ENCODE peak calls at places on chromosomes 3 and 15, in ten cellular contexts. M, N, C, E, Y, X, Z, G, O and R are unnamed samples.

GRCh38 chr15:43249699-43250203 is 17.0 kb downstream of the TGM5 start:
- DNase-seq in M (peak; percentile 75), N (no peak), C (peak; percentile 28), E (peak; percentile 78), Y (no peak), X (peak; percentile 97), Z (peak; percentile 90), G (no peak), O (no peak), R (no peak)

GRCh38 chr3:111859061-111859973 is at the start of gene PHLDB2:
- DNase-seq in M (peak; percentile 87), N (no peak), C (peak; percentile 90), E (peak; percentile 71), Y (peak; percentile 84), X (peak; percentile 85), Z (peak; percentile 96), G (no peak), O (peak; percentile 66), R (no peak)

GRCh38 chr3:127940116-127940515 is 25.1 kb downstream of the KBTBD12 start:
- DNase-seq in M (no peak), N (no peak), C (no peak), E (no peak), Y (no peak), X (no peak), Z (no peak), G (no peak), O (no peak), R (no peak)

GRCh38 chr3:52532517-52532837 is 1.2 kb downstream of the NT5DC2 start:
- DNase-seq in M (peak; percentile 77), N (no peak), C (no peak), E (no peak), Y (peak; percentile 50), X (peak; percentile 62), Z (peak; percentile 73), G (no peak), O (no peak), R (no peak)

GRCh38 chr3:186644683-186645082 is 4.5 kb downstream of the FETUB start:
- DNase-seq in M (no peak), N (no peak), C (no peak), E (no peak), Y (no peak), X (no peak), Z (no peak), G (no peak), O (no peak), R (no peak)

GRCh38 chr15:99909914-99910313 is 176.7 kb upstream of the LYSMD4 start:
- DNase-seq in M (peak; percentile 15), N (no peak), C (peak; percentile 61), E (no peak), Y (no peak), X (no peak), Z (no peak), G (no peak), O (no peak), R (no peak)

GRCh38 chr3:66138336-66139234 is 82.2 kb upstream of the SLC25A26 start:
- DNase-seq in M (peak; percentile 81), N (peak; percentile 71), C (peak; percentile 69), E (peak; percentile 34), Y (peak; percentile 27), X (peak; percentile 56), Z (peak; percentile 83), G (no peak), O (peak; percentile 20), R (peak; percentile 51)

GRCh38 chr3:8001712-8002111 is 499.9 kb upstream of the LMCD1 start:
- DNase-seq in M (no peak), N (no peak), C (no peak), E (no peak), Y (no peak), X (peak; percentile 8), Z (peak; percentile 24), G (no peak), O (no peak), R (no peak)

GRCh38 chr15:73341886-73342600 is 26.7 kb downstream of the HCN4 start:
- DNase-seq in M (peak; percentile 31), N (no peak), C (no peak), E (no peak), Y (no peak), X (peak; percentile 9), Z (no peak), G (no peak), O (no peak), R (no peak)

GRCh38 chr3:123349201-123349535 is 99.7 kb downstream of the ADCY5 start:
- DNase-seq in M (no peak), N (no peak), C (no peak), E (no peak), Y (no peak), X (no peak), Z (no peak), G (no peak), O (no peak), R (no peak)

GRCh38 chr3:37967252-37967881 is 23.2 kb upstream of the VILL start:
- DNase-seq in M (peak; percentile 83), N (peak; percentile 58), C (peak; percentile 83), E (peak; percentile 27), Y (peak; percentile 65), X (peak; percentile 48), Z (peak; percentile 77), G (no peak), O (no peak), R (peak; percentile 49)

GRCh38 chr3:27279153-27279552 is 90.0 kb downstream of the NEK10 start:
- DNase-seq in M (peak; percentile 41), N (peak; percentile 37), C (peak; percentile 4), E (peak; percentile 4), Y (no peak), X (peak; percentile 4), Z (peak; percentile 56), G (no peak), O (no peak), R (peak; percentile 17)

GRCh38 chr3:12644297-12644937 is 19.5 kb downstream of the RAF1 start:
- DNase-seq in M (peak; percentile 79), N (no peak), C (no peak), E (no peak), Y (no peak), X (peak; percentile 92), Z (peak; percentile 71), G (no peak), O (no peak), R (no peak)

GRCh38 chr3:68876112-68876713 is 56.1 kb downstream of the TAFA4 start:
- DNase-seq in M (peak; percentile 82), N (peak; percentile 63), C (peak; percentile 11), E (peak; percentile 37), Y (peak; percentile 13), X (peak; percentile 50), Z (peak; percentile 77), G (no peak), O (peak; percentile 35), R (peak; percentile 61)

GRCh38 chr3:153903430-153903829 is 217.8 kb upstream of the ARHGEF26 start:
- DNase-seq in M (no peak), N (no peak), C (no peak), E (no peak), Y (no peak), X (no peak), Z (no peak), G (no peak), O (no peak), R (no peak)

GRCh38 chr15:57792729-57793449 is 86.4 kb downstream of the POLR2M start:
- DNase-seq in M (no peak), N (no peak), C (no peak), E (no peak), Y (no peak), X (no peak), Z (no peak), G (no peak), O (no peak), R (no peak)

GRCh38 chr3:170228093-170228766 is 6.0 kb downstream of the PRKCI start:
- DNase-seq in M (peak; percentile 37), N (no peak), C (no peak), E (no peak), Y (no peak), X (peak; percentile 49), Z (peak; percentile 14), G (no peak), O (no peak), R (no peak)

GRCh38 chr15:39680868-39681267 is 100.0 kb downstream of the THBS1 start:
- DNase-seq in M (peak; percentile 75), N (no peak), C (no peak), E (no peak), Y (no peak), X (peak; percentile 81), Z (peak; percentile 87), G (no peak), O (no peak), R (no peak)

GRCh38 chr15:25717116-25717755 is 145.9 kb downstream of the ATP10A start:
- DNase-seq in M (peak; percentile 34), N (no peak), C (no peak), E (no peak), Y (no peak), X (peak; percentile 69), Z (peak; percentile 83), G (no peak), O (no peak), R (no peak)

GRCh38 chr3:48058089-48058488 is 41.9 kb upstream of the MAP4 start:
- DNase-seq in M (no peak), N (no peak), C (no peak), E (no peak), Y (no peak), X (peak; percentile 39), Z (no peak), G (no peak), O (no peak), R (no peak)